ENCODE peak calls at places on chromosome 17, in six cellular contexts. C is fibroblast of the aortic adventitia, P is HCT116, O is fibroblast of pulmonary artery, N is AG04450, J is astrocyte of the cerebellum. V is an unnamed sample.

GRCh38 chr17:78888911-78889496 is 14.0 kb downstream of the CEP295NL start:
- DNase-seq in C (no peak), P (no peak), O (no peak), N (no peak), J (no peak), V (no peak)

GRCh38 chr17:73211745-73212144 is 18.9 kb downstream of the COG1 start:
- DNase-seq in C (no peak), P (no peak), O (no peak), N (no peak), J (no peak), V (no peak)

GRCh38 chr17:36661047-36661666 is 59.8 kb downstream of the MRM1 start:
- DNase-seq in C (no peak), P (no peak), O (no peak), N (no peak), J (no peak), V (no peak)

GRCh38 chr17:752620-753219 is 656 bp upstream of the GEMIN4 start:
- DNase-seq in C (peak; percentile 73), P (no peak), O (peak; percentile 80), N (peak; percentile 20), J (peak; percentile 26), V (peak; percentile 22)

GRCh38 chr17:11880714-11881113 is 116.6 kb downstream of the ZNF18 start:
- DNase-seq in C (no peak), P (peak; percentile 48), O (no peak), N (no peak), J (peak; percentile 6), V (no peak)

GRCh38 chr17:12088035-12088434 is 67.4 kb downstream of the MAP2K4 start:
- DNase-seq in C (no peak), P (no peak), O (no peak), N (no peak), J (no peak), V (no peak)

GRCh38 chr17:28131592-28131991 is 89.1 kb downstream of the NLK start:
- DNase-seq in C (peak; percentile 39), P (no peak), O (peak; percentile 57), N (no peak), J (no peak), V (no peak)

GRCh38 chr17:53313746-53314145 is 509.0 kb upstream of the KIF2B start:
- DNase-seq in C (no peak), P (no peak), O (peak; percentile 0), N (no peak), J (peak; percentile 8), V (no peak)

GRCh38 chr17:35790826-35791225 is 4.6 kb downstream of the MMP28 start:
- DNase-seq in C (no peak), P (no peak), O (no peak), N (no peak), J (no peak), V (no peak)

GRCh38 chr17:81489986-81490598 is 22.5 kb downstream of the ACTG1 start:
- DNase-seq in C (no peak), P (no peak), O (no peak), N (no peak), J (no peak), V (no peak)

GRCh38 chr17:56153215-56153614 is at the start of gene ANKFN1:
- DNase-seq in C (no peak), P (no peak), O (no peak), N (no peak), J (no peak), V (no peak)

GRCh38 chr17:81662002-81662401 is 4.4 kb downstream of the OXLD1 start:
- DNase-seq in C (no peak), P (no peak), O (no peak), N (no peak), J (no peak), V (no peak)

GRCh38 chr17:78330570-78331224 is 29.2 kb downstream of the SOCS3 start:
- DNase-seq in C (no peak), P (peak; percentile 67), O (no peak), N (no peak), J (no peak), V (no peak)

GRCh38 chr17:62778990-62779681 is 29.0 kb downstream of the MARCHF10 start:
- DNase-seq in C (peak; percentile 74), P (peak; percentile 88), O (peak; percentile 88), N (peak; percentile 91), J (peak; percentile 94), V (no peak)

GRCh38 chr17:77783991-77784820 is 174.3 kb upstream of the TNRC6C start:
- DNase-seq in C (no peak), P (no peak), O (no peak), N (no peak), J (no peak), V (no peak)

GRCh38 chr17:21815352-21816063 is 123.2 kb downstream of the KCNJ18 start:
- DNase-seq in C (no peak), P (no peak), O (no peak), N (no peak), J (no peak), V (no peak)

GRCh38 chr17:42642377-42642776 is 16.7 kb upstream of the TUBG2 start:
- DNase-seq in C (no peak), P (no peak), O (no peak), N (no peak), J (no peak), V (no peak)

GRCh38 chr17:67999291-67999911 is 3.1 kb upstream of the C17orf58 start:
- DNase-seq in C (no peak), P (no peak), O (no peak), N (no peak), J (no peak), V (no peak)

GRCh38 chr17:82871056-82871775 is 31.4 kb upstream of the ZNF750 start:
- DNase-seq in C (no peak), P (no peak), O (no peak), N (no peak), J (no peak), V (no peak)

DNA sequence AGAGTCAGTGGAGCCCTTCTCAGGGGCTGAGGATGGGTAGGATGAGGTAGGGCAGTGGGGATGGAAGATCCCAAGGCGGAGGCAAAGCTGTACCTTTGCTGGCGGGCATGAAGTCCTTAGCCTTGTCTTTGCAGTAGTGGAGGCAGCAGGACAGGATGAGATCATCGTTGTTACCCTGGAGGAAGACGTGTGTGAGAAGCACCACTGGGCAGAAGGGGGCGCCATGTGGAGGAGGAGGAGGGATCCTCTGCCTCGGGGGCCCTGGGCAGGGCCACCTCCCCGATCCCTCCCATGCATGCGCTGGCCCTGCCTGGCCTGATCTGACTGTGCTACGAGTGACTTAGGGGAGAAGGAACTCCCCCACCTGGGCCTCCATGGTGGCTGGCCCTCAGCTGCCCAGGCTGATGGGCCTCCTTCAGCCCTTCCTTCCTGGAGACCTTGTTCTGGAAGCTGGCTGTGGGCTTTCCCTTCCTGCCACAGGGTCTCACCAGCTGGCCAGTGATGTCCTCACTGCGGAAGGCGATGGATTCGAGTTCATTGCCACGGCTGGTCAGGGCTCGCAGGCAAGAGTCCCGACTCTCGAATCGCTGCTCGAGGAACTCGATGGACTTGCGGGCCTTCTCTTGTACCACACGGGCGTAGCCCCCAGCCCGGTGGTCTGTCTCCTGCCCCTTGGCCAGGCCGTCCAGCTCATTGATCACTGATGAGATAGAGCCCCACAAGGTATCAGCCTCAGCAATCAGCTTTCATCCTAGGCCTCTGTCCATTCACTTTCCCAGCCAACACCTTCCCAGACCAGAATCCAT is 10.3 kb downstream of the HIC1 start:
- DNase-seq in C (peak; percentile 68), P (no peak), O (peak; percentile 80), N (no peak), J (no peak), V (no peak)
- TF ChIP-seq CTCF in C (peak; percentile 60), P (peak; percentile 48), O (peak; percentile 61), N (peak; percentile 37), J (peak; percentile 46), V (peak; percentile 39)

GRCh38 chr17:71849783-71850768 is 270.7 kb upstream of the SOX9 start:
- DNase-seq in C (no peak), P (no peak), O (no peak), N (no peak), J (no peak), V (no peak)

GRCh38 chr17:71850792-71851191 is 270.0 kb upstream of the SOX9 start:
- DNase-seq in C (no peak), P (no peak), O (no peak), N (no peak), J (no peak), V (no peak)

DNA sequence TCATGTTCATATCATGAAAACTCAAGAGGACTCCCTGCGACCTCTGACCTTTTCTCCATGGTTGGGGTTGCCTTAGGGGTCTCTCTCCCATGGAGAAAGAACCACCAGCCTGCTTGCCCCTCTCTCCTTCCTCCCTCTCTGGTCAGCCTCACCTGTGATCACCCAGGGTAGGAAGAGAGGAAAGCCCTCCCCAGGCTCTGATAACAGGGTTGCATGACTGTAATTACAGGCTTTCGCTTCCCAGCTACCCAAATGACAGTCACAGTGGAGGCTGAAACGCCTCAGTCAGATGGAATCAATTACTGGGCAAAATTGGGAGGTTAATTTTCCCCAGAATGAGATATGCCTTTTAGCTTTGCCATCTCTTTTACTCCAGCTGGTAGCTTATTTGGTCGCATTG is 265.8 kb upstream of the SOX9 start:
- DNase-seq in C (no peak), P (no peak), O (no peak), N (no peak), J (no peak), V (no peak)
- H3K4me3 ChIP-seq in C (no peak overlapping the region), P (no peak overlapping the region), O (no peak overlapping the region), N (no peak overlapping the region), J (no peak overlapping the region), V (no peak overlapping the region)

GRCh38 chr17:44877121-44877520 is 22.1 kb downstream of the EFTUD2 start:
- DNase-seq in C (no peak), P (no peak), O (no peak), N (no peak), J (no peak), V (no peak)

GRCh38 chr17:44881145-44881544 is 18.1 kb downstream of the EFTUD2 start:
- DNase-seq in C (no peak), P (no peak), O (no peak), N (no peak), J (no peak), V (no peak)

GRCh38 chr17:44875761-44876160 is 23.5 kb downstream of the EFTUD2 start:
- DNase-seq in C (no peak), P (no peak), O (no peak), N (no peak), J (no peak), V (no peak)

GRCh38 chr17:44878627-44879221 is 20.5 kb downstream of the EFTUD2 start:
- DNase-seq in C (peak; percentile 59), P (peak; percentile 6), O (peak; percentile 58), N (no peak), J (no peak), V (no peak)
- TF ChIP-seq CTCF in C (peak; percentile 69), P (peak; percentile 78), O (peak; percentile 67), N (peak; percentile 70), J (peak; percentile 67), V (peak; percentile 69)

DNA sequence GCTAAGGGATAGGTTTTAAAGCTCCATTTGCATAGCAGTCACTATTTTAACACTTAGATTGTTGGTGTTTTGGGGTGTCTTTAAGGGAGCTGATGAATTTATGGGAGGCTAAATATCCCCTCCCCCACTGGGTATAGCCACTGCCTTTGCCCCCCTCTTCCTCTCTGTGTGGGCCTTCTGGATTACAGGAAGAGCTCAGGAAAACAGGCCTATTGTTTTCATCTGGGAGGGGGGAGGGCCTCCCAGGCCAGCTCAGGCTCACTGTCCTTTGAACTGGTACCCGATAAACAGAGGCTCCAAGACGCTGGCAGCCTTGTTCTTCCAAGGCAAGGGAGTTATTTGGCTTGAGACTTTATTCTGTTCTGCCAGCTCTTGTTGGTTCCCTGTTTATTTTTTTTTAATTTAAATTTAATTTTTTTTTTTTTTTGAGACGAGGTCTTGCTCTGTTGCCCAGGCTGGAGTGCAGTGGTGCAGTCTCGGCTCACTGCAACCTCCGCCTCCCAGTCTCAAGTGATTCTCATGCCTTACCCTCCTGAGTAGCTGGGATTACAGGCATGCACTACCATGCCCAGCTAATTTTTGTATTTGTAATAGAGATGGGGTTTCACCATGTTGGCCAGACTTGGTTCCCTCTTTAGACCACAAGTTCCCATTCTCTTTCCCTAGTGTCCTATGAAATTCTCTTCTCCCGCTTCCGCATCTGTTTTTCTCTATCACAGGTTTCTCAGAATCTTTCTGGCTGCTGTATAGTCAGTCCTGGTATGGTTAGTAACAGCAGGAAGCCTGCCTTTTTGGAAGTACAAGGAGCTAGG is 25.1 kb downstream of the MINK1 start:
- DNase-seq in C (peak; percentile 36), P (no peak), O (peak; percentile 57), N (no peak), J (no peak), V (no peak)
- H3K4me3 ChIP-seq in C (no peak overlapping the region), P (no peak overlapping the region), O (no peak overlapping the region), N (no peak overlapping the region), J (no peak overlapping the region), V (no peak overlapping the region)

V was measured in retinal pigment epithelial cell.